ENCODE peak calls at places on chromosomes 7 and 10, in six cellular contexts. S, D, U, P, V and Z are unnamed samples.

GRCh38 chr10:103547391-103547946 is 54.0 kb downstream of the NEURL1 start:
- DNase-seq in S (no peak), D (no peak), U (no peak), P (no peak), V (peak), Z (peak)

GRCh38 chr10:12724782-12725579 is 276.5 kb downstream of the CCDC3 start:
- DNase-seq in S (no peak), D (no peak), U (no peak), P (no peak), V (peak), Z (no peak)

GRCh38 chr7:119329715-119330114 is 943.3 kb upstream of the KCND2 start:
- DNase-seq in S (no peak), D (no peak), U (no peak), P (no peak), V (no peak), Z (no peak)

GRCh38 chr7:127782550-127783266 is 130.7 kb downstream of the SND1 start:
- DNase-seq in S (no peak), D (no peak), U (no peak), P (peak), V (no peak), Z (peak)

GRCh38 chr10:614772-615582 is 74.5 kb downstream of the DIP2C start:
- DNase-seq in S (no peak), D (no peak), U (no peak), P (no peak), V (no peak), Z (no peak)

GRCh38 chr7:116864084-116864483 is 1.7 kb downstream of the CAPZA2 start:
- DNase-seq in S (no peak), D (no peak), U (no peak), P (no peak), V (no peak), Z (no peak)

GRCh38 chr10:29177266-29177832 is 111.5 kb upstream of the LYZL1 start:
- DNase-seq in S (no peak), D (no peak), U (no peak), P (no peak), V (no peak), Z (no peak)

GRCh38 chr7:155571581-155572345 is 25.4 kb upstream of the CNPY1 start:
- DNase-seq in S (no peak), D (no peak), U (no peak), P (no peak), V (no peak), Z (no peak)

GRCh38 chr10:132868995-132869394 is 73.4 kb downstream of the CFAP46 start:
- DNase-seq in S (no peak), D (no peak), U (no peak), P (no peak), V (no peak), Z (no peak)

GRCh38 chr7:20033621-20034200 is 183.5 kb downstream of the MACC1 start:
- DNase-seq in S (peak), D (no peak), U (no peak), P (no peak), V (no peak), Z (peak)

GRCh38 chr10:101466016-101466912 is 112.3 kb downstream of the BTRC start:
- DNase-seq in S (no peak), D (no peak), U (no peak), P (no peak), V (no peak), Z (no peak)

GRCh38 chr10:86300931-86301330 is 65.7 kb downstream of the GRID1 start:
- DNase-seq in S (no peak), D (no peak), U (no peak), P (no peak), V (no peak), Z (no peak)

GRCh38 chr10:7107287-7107686 is 303.5 kb downstream of the SFMBT2 start:
- DNase-seq in S (peak), D (no peak), U (no peak), P (no peak), V (no peak), Z (peak)

GRCh38 chr7:27202018-27202740 is 2.3 kb upstream of the HOXA13 start:
- DNase-seq in S (no peak), D (no peak), U (no peak), P (no peak), V (peak), Z (no peak)

GRCh38 chr7:131008840-131009651 is 275.0 kb upstream of the KLF14 start:
- DNase-seq in S (peak), D (no peak), U (no peak), P (no peak), V (no peak), Z (no peak)

GRCh38 chr10:110209399-110209925 is 2.1 kb downstream of the MXI1 start:
- DNase-seq in S (peak), D (no peak), U (peak), P (peak), V (no peak), Z (peak)

GRCh38 chr7:44767912-44768662 is 19.4 kb downstream of the ZMIZ2 start:
- DNase-seq in S (peak), D (no peak), U (peak), P (no peak), V (peak), Z (no peak)

GRCh38 chr7:32255036-32255435 is 184.8 kb upstream of the PDE1C start:
- DNase-seq in S (no peak), D (no peak), U (no peak), P (no peak), V (no peak), Z (no peak)

GRCh38 chr10:24849537-24850299 is 102.7 kb downstream of the PRTFDC1 start:
- DNase-seq in S (no peak), D (no peak), U (no peak), P (no peak), V (no peak), Z (no peak)

GRCh38 chr7:30815016-30815854 is 44.0 kb downstream of the MINDY4 start:
- DNase-seq in S (no peak), D (no peak), U (no peak), P (no peak), V (no peak), Z (peak)

GRCh38 chr7:17043012-17043877 is 161.5 kb upstream of the AGR3 start:
- DNase-seq in S (peak), D (no peak), U (no peak), P (no peak), V (no peak), Z (peak)

GRCh38 chr10:34097682-34098081 is 717.4 kb downstream of the PARD3 start:
- DNase-seq in S (no peak), D (no peak), U (no peak), P (no peak), V (no peak), Z (no peak)

GRCh38 chr7:138781004-138781403 is 16.8 kb upstream of the TMEM213 start:
- DNase-seq in S (no peak), D (no peak), U (no peak), P (no peak), V (no peak), Z (no peak)

GRCh38 chr7:70598976-70599375 is 533.0 kb upstream of the GALNT17 start:
- DNase-seq in S (peak), D (no peak), U (peak), P (no peak), V (no peak), Z (peak)

GRCh38 chr10:33818343-33818742 is 483.9 kb upstream of the NRP1 start:
- DNase-seq in S (no peak), D (no peak), U (no peak), P (no peak), V (no peak), Z (no peak)